ENCODE peak calls at places on chromosomes 12 and 14, in nine cellular contexts. C, J, K, V, D, P, W, O and B are unnamed samples.

GRCh38 chr12:116635487-116635886 is 76.3 kb downstream of the MAP1LC3B2 start:
- DNase-seq in C (no peak), P (no peak), W (peak; percentile 16), J (no peak), D (no peak), O (peak; percentile 61), K (no peak), V (no peak), B (no peak)

GRCh38 chr12:121391619-121392324 is 8.1 kb upstream of the RNF34 start:
- DNase-seq in V (no peak), D (peak; percentile 54), W (peak; percentile 38), O (peak; percentile 39), J (no peak), C (peak; percentile 89), K (no peak), P (no peak), B (no peak)

GRCh38 chr14:38329236-38329635 is 73.3 kb upstream of the CLEC14A start:
- DNase-seq in J (no peak), C (no peak), D (no peak), V (no peak), O (no peak), K (no peak), P (no peak), W (no peak), B (no peak)

GRCh38 chr14:45091696-45092095 is 7.8 kb downstream of the PRPF39 start:
- DNase-seq in C (peak; percentile 59), J (no peak), P (no peak), W (no peak), D (peak; percentile 40), V (no peak), K (no peak), O (no peak), B (no peak)

GRCh38 chr14:93276031-93276716 is 56.7 kb downstream of the BTBD7 start:
- DNase-seq in O (no peak), D (no peak), K (no peak), J (no peak), P (no peak), W (no peak), V (no peak), C (no peak), B (no peak)

GRCh38 chr12:132848521-132848920 is 19.9 kb upstream of the GOLGA3 start:
- DNase-seq in D (no peak), V (no peak), K (no peak), J (no peak), P (no peak), W (no peak), O (peak; percentile 32), C (no peak), B (no peak)

GRCh38 chr14:95647926-95648325 is 38.3 kb upstream of the TCL1B start:
- DNase-seq in D (no peak), P (no peak), V (no peak), O (no peak), C (no peak), W (no peak), J (no peak), K (no peak), B (no peak)

GRCh38 chr14:96235426-96235825 is 20.6 kb upstream of the BDKRB1 start:
- DNase-seq in O (no peak), D (no peak), K (no peak), P (no peak), J (no peak), C (no peak), V (no peak), W (no peak), B (no peak)

GRCh38 chr12:128644664-128645296 is 179.0 kb downstream of the SLC15A4 start:
- DNase-seq in C (no peak), D (no peak), J (no peak), P (no peak), W (peak; percentile 83), V (no peak), O (no peak), K (peak; percentile 69), B (no peak)

GRCh38 chr12:72295744-72296143 is 23.6 kb downstream of the TRHDE start:
- DNase-seq in K (no peak), V (no peak), D (peak; percentile 44), O (no peak), C (no peak), W (no peak), P (no peak), J (no peak), B (no peak)

GRCh38 chr14:75340921-75341320 is 62.3 kb downstream of the FOS start:
- DNase-seq in K (no peak), O (no peak), J (no peak), D (peak; percentile 82), P (no peak), W (peak; percentile 76), C (no peak), V (no peak), B (peak; percentile 70)

GRCh38 chr12:100995201-100995600 is 200.6 kb downstream of the ANO4 start:
- DNase-seq in W (no peak), P (no peak), O (no peak), V (no peak), D (peak; percentile 71), C (peak; percentile 37), K (peak; percentile 84), J (no peak), B (no peak)

GRCh38 chr12:130878193-130879185 is 6.6 kb downstream of the RAN start:
- DNase-seq in O (no peak), C (no peak), W (no peak), D (no peak), K (no peak), V (no peak), P (no peak), J (no peak), B (no peak)

GRCh38 chr14:38405851-38406630 is 150.1 kb upstream of the CLEC14A start:
- DNase-seq in D (peak; percentile 49), W (no peak), J (no peak), C (peak; percentile 68), O (no peak), K (peak; percentile 60), V (no peak), P (no peak), B (no peak)

GRCh38 chr12:93245543-93245942 is 132.2 kb upstream of the NUDT4 start:
- DNase-seq in V (no peak), C (no peak), J (no peak), W (peak; percentile 41), P (no peak), O (no peak), K (peak; percentile 56), D (no peak), B (no peak)

GRCh38 chr12:54257332-54257731 is 22.6 kb downstream of the CBX5 start:
- DNase-seq in P (no peak), O (no peak), J (no peak), V (no peak), D (no peak), K (no peak), C (no peak), W (no peak), B (no peak)

GRCh38 chr12:78562358-78563205 is 302.0 kb upstream of the SYT1 start:
- DNase-seq in C (peak; percentile 19), O (no peak), J (no peak), W (no peak), K (no peak), P (peak; percentile 37), V (no peak), D (peak; percentile 53), B (no peak)

GRCh38 chr12:66129934-66130266 is 650 bp downstream of the LLPH start:
- DNase-seq in K (no peak), D (no peak), J (no peak), P (no peak), O (no peak), V (no peak), W (no peak), C (peak; percentile 21), B (no peak)

GRCh38 chr14:26191123-26191522 is 406.7 kb downstream of the NOVA1 start:
- DNase-seq in D (peak; percentile 60), C (no peak), W (no peak), O (no peak), V (no peak), K (no peak), J (no peak), P (no peak), B (no peak)
- TF ChIP-seq CTCF in D (peak; percentile 47), C (peak; percentile 6), W (peak; percentile 2), O (no peak), V (peak; percentile 41), K (peak; percentile 23), J (no peak), P (no peak), B (no peak)

GRCh38 chr14:54278087-54278486 is 118.7 kb upstream of the CDKN3 start:
- DNase-seq in J (no peak), W (no peak), D (no peak), O (no peak), V (no peak), K (no peak), P (no peak), C (no peak), B (no peak)
- TF ChIP-seq CTCF in J (no peak), W (no peak), D (no peak), O (no peak), V (no peak), K (no peak), P (no peak), C (no peak), B (no peak)

DNA sequence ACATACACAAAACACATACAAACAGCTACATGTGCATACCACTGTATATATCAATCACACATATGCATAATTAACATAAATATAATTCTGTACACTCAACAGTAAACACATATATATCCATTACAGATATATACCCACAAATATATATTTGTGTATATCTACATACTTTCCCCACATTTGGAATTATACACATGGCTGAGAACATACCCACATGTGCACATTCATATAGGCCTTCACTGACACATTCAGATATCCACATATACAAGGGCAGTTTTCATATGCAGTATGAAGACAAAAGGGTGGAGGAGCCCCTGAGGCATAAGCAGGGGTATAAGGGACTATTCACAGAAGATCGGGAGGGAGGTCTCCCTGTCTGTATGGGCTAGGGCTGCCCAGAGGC is 5.8 kb downstream of the CDH24 start:
- DNase-seq in K (no peak), P (no peak), D (no peak), C (no peak), O (no peak), W (no peak), V (no peak), J (no peak), B (no peak)
- TF ChIP-seq CTCF in K (no peak), P (no peak), D (no peak), C (no peak), O (no peak), W (no peak), V (no peak), J (no peak), B (no peak)

GRCh38 chr14:29527286-29527685 is 400.4 kb downstream of the PRKD1 start:
- DNase-seq in P (no peak), K (no peak), W (no peak), J (no peak), V (no peak), D (no peak), C (no peak), O (no peak), B (no peak)

GRCh38 chr14:29528889-29529288 is 398.8 kb downstream of the PRKD1 start:
- DNase-seq in O (no peak), D (no peak), J (no peak), V (no peak), C (peak; percentile 35), P (no peak), W (no peak), K (no peak), B (no peak)

DNA sequence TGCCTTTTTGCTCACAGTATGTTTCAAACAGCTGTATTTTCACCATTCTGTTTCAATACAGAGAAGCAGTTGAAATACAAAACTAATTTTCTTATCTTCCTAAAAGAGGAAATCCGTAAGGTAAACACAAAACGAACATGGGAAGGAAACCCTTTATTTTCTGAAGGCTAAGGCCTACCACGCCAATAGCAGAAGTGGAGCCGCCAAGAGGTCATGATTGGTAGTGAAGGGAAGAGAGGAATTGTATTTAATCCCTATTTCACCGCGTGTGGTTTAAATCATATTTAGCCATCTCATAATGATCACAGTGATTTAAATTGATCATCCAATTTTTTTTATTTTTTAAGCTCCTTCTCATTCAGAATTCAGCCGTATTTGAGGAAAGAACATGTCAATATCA is 398.2 kb downstream of the PRKD1 start:
- DNase-seq in J (peak; percentile 58), P (no peak), W (no peak), V (no peak), D (peak; percentile 28), K (peak; percentile 37), C (no peak), O (no peak), B (no peak)
- TF ChIP-seq CTCF in J (peak; percentile 86), P (no peak), W (peak; percentile 6), V (peak; percentile 59), D (peak; percentile 67), K (peak; percentile 70), C (peak; percentile 40), O (peak; percentile 10), B (no peak)